ENCODE peak calls at places on chromosomes 13 and 19, in seven cellular contexts. P, B, U, R, W, H and N are unnamed samples.

GRCh38 chr13:110555601-110556223 is 5.8 kb downstream of the RAB20 start:
- DNase-seq in P (no peak), B (no peak), U (no peak), R (no peak), W (no peak), H (no peak), N (no peak)

GRCh38 chr19:47633516-47633915 is 24.6 kb downstream of the BICRA start:
- DNase-seq in P (no peak), B (no peak), U (no peak), R (no peak), W (no peak), H (no peak), N (peak; percentile 25)

GRCh38 chr19:7689165-7689564 is 8.5 kb downstream of the TRAPPC5 start:
- DNase-seq in P (no peak), B (no peak), U (no peak), R (no peak), W (no peak), H (no peak), N (no peak)

GRCh38 chr13:93326427-93326826 is 99.8 kb downstream of the GPC6 start:
- DNase-seq in P (no peak), B (no peak), U (no peak), R (no peak), W (no peak), H (no peak), N (no peak)

GRCh38 chr13:36616706-36617105 is 57.1 kb upstream of the SERTM1 start:
- DNase-seq in P (no peak), B (no peak), U (no peak), R (no peak), W (no peak), H (no peak), N (no peak)

GRCh38 chr13:30466358-30466714 is 600 bp upstream of the HMGB1 start:
- DNase-seq in P (no peak), B (no peak), U (no peak), R (no peak), W (no peak), H (no peak), N (no peak)

GRCh38 chr19:53506728-53507127 is 31.2 kb upstream of the ZNF331 start:
- DNase-seq in P (no peak), B (no peak), U (no peak), R (no peak), W (no peak), H (no peak), N (no peak)

GRCh38 chr13:78712866-78713265 is 53.9 kb upstream of the OBI1 start:
- DNase-seq in P (no peak), B (no peak), U (no peak), R (no peak), W (no peak), H (no peak), N (no peak)

GRCh38 chr19:850221-850978 is 1.7 kb upstream of the ELANE start:
- DNase-seq in P (peak; percentile 65), B (peak; percentile 88), U (peak; percentile 83), R (peak; percentile 75), W (peak; percentile 42), H (no peak), N (peak; percentile 56)

GRCh38 chr19:3006075-3006767 is 22.9 kb downstream of the TLE2 start:
- DNase-seq in P (no peak), B (no peak), U (no peak), R (no peak), W (peak; percentile 99), H (no peak), N (peak; percentile 28)

GRCh38 chr19:33437351-33438015 is 64.0 kb downstream of the CEBPG start:
- DNase-seq in P (no peak), B (no peak), U (no peak), R (no peak), W (no peak), H (no peak), N (no peak)

GRCh38 chr13:50376895-50377575 is 361.8 kb downstream of the KCNRG start:
- DNase-seq in P (no peak), B (no peak), U (no peak), R (no peak), W (peak; percentile 77), H (no peak), N (peak; percentile 3)

GRCh38 chr13:98512774-98513327 is 64.1 kb downstream of the STK24 start:
- DNase-seq in P (no peak), B (no peak), U (no peak), R (no peak), W (peak; percentile 14), H (no peak), N (no peak)

GRCh38 chr19:29390742-29391141 is 135.1 kb upstream of the VSTM2B start:
- DNase-seq in P (no peak), B (no peak), U (no peak), R (no peak), W (no peak), H (no peak), N (no peak)

GRCh38 chr13:23462815-23463559 is 29.5 kb upstream of the SACS start:
- DNase-seq in P (no peak), B (no peak), U (no peak), R (no peak), W (no peak), H (no peak), N (no peak)

GRCh38 chr19:49554701-49555181 is 25.6 kb downstream of the NOSIP start:
- DNase-seq in P (no peak), B (no peak), U (no peak), R (no peak), W (no peak), H (no peak), N (no peak)

GRCh38 chr19:48798937-48799336 is 11.9 kb downstream of the BCAT2 start:
- DNase-seq in P (no peak), B (no peak), U (no peak), R (no peak), W (peak; percentile 83), H (no peak), N (no peak)

GRCh38 chr19:53538378-53539109 is 599 bp downstream of the ZNF331 start:
- DNase-seq in P (no peak), B (no peak), U (no peak), R (no peak), W (peak; percentile 33), H (no peak), N (no peak)

GRCh38 chr19:11821474-11821873 is 7.4 kb downstream of the ZNF440 start:
- DNase-seq in P (no peak), B (no peak), U (no peak), R (no peak), W (no peak), H (no peak), N (no peak)

GRCh38 chr19:50317115-50317514 is 12.1 kb downstream of the KCNC3 start:
- DNase-seq in P (no peak), B (no peak), U (no peak), R (no peak), W (no peak), H (no peak), N (no peak)

GRCh38 chr19:18658366-18658855 is 21.6 kb downstream of the KLHL26 start:
- DNase-seq in P (no peak), B (no peak), U (no peak), R (no peak), W (no peak), H (no peak), N (no peak)

GRCh38 chr13:26679945-26680516 is 80.6 kb downstream of the GPR12 start:
- DNase-seq in P (no peak), B (no peak), U (no peak), R (no peak), W (peak; percentile 58), H (peak; percentile 38), N (no peak)

GRCh38 chr13:64672751-64673150 is 2557.4 kb downstream of the PCDH9 start:
- DNase-seq in P (no peak), B (no peak), U (no peak), R (no peak), W (no peak), H (no peak), N (no peak)

GRCh38 chr19:17405250-17406038 is at the start of gene BST2:
- DNase-seq in P (no peak), B (no peak), U (peak; percentile 27), R (no peak), W (peak; percentile 64), H (peak; percentile 56), N (no peak)

GRCh38 chr19:15144046-15144646 is 36.9 kb downstream of the SYDE1 start:
- DNase-seq in P (no peak), B (no peak), U (no peak), R (no peak), W (no peak), H (no peak), N (no peak)

DNA sequence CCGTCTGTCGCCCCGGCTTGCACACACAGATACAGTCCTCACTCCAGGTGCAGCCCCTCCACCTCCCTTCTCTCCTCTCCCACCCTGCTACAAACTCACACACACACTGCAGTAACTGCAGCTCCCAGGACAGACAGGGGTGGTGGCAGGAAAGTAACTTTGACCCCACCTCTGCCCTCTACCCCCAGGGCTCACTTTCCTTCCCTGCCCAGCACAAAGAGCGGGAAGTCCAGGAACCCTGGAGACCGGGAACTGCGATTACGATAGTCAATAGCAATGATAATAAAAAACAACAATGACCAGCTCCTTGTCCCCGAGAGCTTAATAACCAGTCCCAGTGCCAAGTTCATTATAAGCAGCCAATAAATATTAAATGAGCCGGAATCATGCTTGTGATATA is at the start of gene CEACAM20:
- DNase-seq in P (no peak), B (no peak), U (no peak), R (no peak), W (no peak), H (no peak), N (no peak)
- TF ChIP-seq CTCF in P (no peak), B (no peak), U (no peak), R (no peak), W (no peak), H (no peak), N (no peak)

GRCh38 chr19:38932425-38933179 is 1.9 kb downstream of the MRPS12 start:
- DNase-seq in P (no peak), B (no peak), U (no peak), R (no peak), W (peak; percentile 54), H (peak; percentile 7), N (peak; percentile 46)
- TF ChIP-seq CTCF in P (no peak), B (peak; percentile 30), U (no peak), R (peak; percentile 47), W (peak; percentile 65), H (peak; percentile 42), N (no peak)

DNA sequence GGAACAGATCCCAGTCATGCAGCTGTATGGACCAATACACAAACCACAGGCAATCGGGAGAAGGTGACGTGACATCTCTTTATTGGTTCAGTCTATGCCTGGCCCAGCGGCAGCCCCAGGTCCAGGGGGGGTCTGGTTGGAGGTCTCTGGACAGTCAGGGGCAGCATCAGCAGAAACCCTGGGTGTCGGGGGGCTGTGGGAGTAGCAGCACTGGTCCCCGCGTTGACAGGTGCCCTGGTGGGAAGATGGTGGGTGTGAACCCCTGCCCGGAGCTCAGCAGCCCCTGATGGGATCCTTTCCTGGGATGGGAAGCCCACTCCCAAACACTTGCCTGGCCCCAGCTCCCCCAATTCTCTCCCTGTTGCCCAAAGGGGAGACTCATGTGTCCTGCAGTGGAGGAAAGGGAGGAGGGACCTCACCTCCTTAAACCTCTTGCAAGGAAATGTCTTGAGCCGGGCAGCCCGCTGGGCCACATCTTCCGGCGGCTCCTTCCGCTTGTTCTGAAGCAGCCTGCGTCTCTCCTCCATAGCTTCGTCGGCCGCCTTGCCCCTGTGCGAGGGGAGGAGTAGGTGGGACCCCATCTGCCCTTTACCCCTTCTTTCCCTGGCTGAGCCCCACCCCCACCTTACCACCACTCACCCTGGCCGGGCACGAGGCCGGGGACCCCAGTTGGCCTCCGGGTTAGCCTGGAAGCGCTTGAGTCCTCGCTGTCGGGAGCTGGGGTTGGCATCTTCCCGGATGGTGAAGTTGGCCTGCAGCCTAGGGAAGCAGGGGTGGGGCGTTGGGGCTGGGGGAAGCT is 2.4 kb upstream of the LYL1 start:
- DNase-seq in P (no peak), B (no peak), U (no peak), R (no peak), W (no peak), H (no peak), N (no peak)
- TF ChIP-seq CTCF in P (no peak), B (no peak), U (no peak), R (no peak), W (peak; percentile 9), H (no peak), N (no peak)

GRCh38 chr19:35216833-35217707 is 11.5 kb downstream of the FAM187B start:
- DNase-seq in P (no peak), B (no peak), U (no peak), R (no peak), W (peak; percentile 56), H (no peak), N (peak; percentile 66)
- TF ChIP-seq CTCF in P (no peak), B (no peak), U (no peak), R (no peak), W (peak; percentile 52), H (no peak), N (peak; percentile 19)